ENCODE peak calls at places on chromosomes 6 and 20, in nine cellular contexts. J is fibroblast of the aortic adventitia; D is GM23338; C is WTC11; M is ovary; H is ecto neural progenitor cell; E is HEK293T; Y is activated CD4-positive, alpha-beta T cell treated with anti-CD3 and anti-CD28 coated beads, Interleukin-2, amount 50 U/mL, for 1 hour; W is upper lobe of left lung. X is an unnamed sample.

GRCh38 chr6:138500867-138501446 is 1.7 kb upstream of the NHSL1 start:
- DNase-seq in H (no peak), D (no peak), Y (no peak), J (no peak), E (no peak), W (no peak), M (no peak), C (no peak), X (no peak)

GRCh38 chr6:163915131-163915530 is 500.6 kb downstream of the QKI start:
- DNase-seq in Y (no peak), E (no peak), D (no peak), H (no peak), M (no peak), C (no peak), J (no peak), W (no peak), X (no peak)

GRCh38 chr6:22320750-22321149 is 23.9 kb upstream of the PRL start:
- DNase-seq in C (no peak), D (no peak), M (no peak), Y (no peak), W (no peak), J (peak; percentile 78), H (no peak), E (no peak), X (peak; percentile 56)

GRCh38 chr6:91412532-91412931 is 825.7 kb upstream of the MAP3K7 start:
- DNase-seq in J (no peak), W (no peak), D (no peak), Y (no peak), M (no peak), H (no peak), C (no peak), E (no peak), X (no peak)

GRCh38 chr6:170178561-170179477 is 112.1 kb downstream of the DLL1 start:
- DNase-seq in H (peak; percentile 45), M (no peak), D (peak; percentile 19), E (no peak), Y (no peak), W (peak; percentile 58), J (peak; percentile 69), C (no peak), X (no peak)

GRCh38 chr6:55713411-55713810 is 134.4 kb upstream of the HMGCLL1 start:
- DNase-seq in D (no peak), J (peak; percentile 48), H (no peak), W (no peak), M (no peak), C (no peak), Y (no peak), E (no peak), X (no peak)

GRCh38 chr6:155041781-155042279 is 46.7 kb downstream of the TIAM2 start:
- DNase-seq in J (peak; percentile 12), W (no peak), C (no peak), H (no peak), D (no peak), E (no peak), M (peak; percentile 15), Y (no peak), X (no peak)

GRCh38 chr20:10924628-10925266 is 250.9 kb upstream of the JAG1 start:
- DNase-seq in Y (no peak), M (no peak), H (no peak), E (no peak), J (peak; percentile 81), D (no peak), W (no peak), C (no peak), X (peak; percentile 39)

GRCh38 chr6:44855562-44856494 is 468.3 kb downstream of the CDC5L start:
- DNase-seq in W (no peak), Y (no peak), J (peak; percentile 74), D (no peak), H (no peak), C (no peak), M (no peak), E (no peak), X (no peak)

GRCh38 chr20:20207291-20207690 is 155.0 kb downstream of the CFAP61 start:
- DNase-seq in W (no peak), H (no peak), J (no peak), D (peak; percentile 49), Y (no peak), M (no peak), E (no peak), C (peak; percentile 35), X (no peak)

GRCh38 chr6:24332306-24332705 is 25.6 kb downstream of the DCDC2 start:
- DNase-seq in C (no peak), D (no peak), M (no peak), J (no peak), W (no peak), E (no peak), Y (no peak), H (no peak), X (peak; percentile 35)

GRCh38 chr6:145561095-145561820 is 174.1 kb downstream of the EPM2A start:
- DNase-seq in D (no peak), M (no peak), Y (no peak), H (no peak), J (no peak), E (no peak), W (no peak), C (no peak), X (no peak)

GRCh38 chr6:159151266-159151855 is 17.8 kb upstream of the FNDC1 start:
- DNase-seq in M (no peak), E (peak; percentile 71), H (no peak), D (peak; percentile 54), W (no peak), C (peak; percentile 48), J (peak; percentile 66), Y (peak; percentile 37), X (peak; percentile 26)

GRCh38 chr20:50551288-50551687 is 41.1 kb downstream of the PTPN1 start:
- DNase-seq in C (no peak), M (no peak), E (no peak), Y (no peak), H (no peak), W (no peak), D (no peak), J (no peak), X (no peak)

GRCh38 chr6:72738091-72738490 is 116.2 kb downstream of the KCNQ5 start:
- DNase-seq in D (no peak), Y (no peak), E (no peak), C (no peak), J (no peak), W (no peak), M (no peak), H (no peak), X (no peak)

GRCh38 chr6:156774872-156775405 is 2.2 kb upstream of the ARID1B start:
- DNase-seq in C (no peak), H (no peak), M (no peak), W (no peak), D (peak; percentile 70), Y (no peak), J (peak; percentile 35), E (no peak), X (no peak)

GRCh38 chr6:147806697-147807096 is 298.2 kb downstream of the SAMD5 start:
- DNase-seq in W (no peak), M (no peak), D (no peak), E (no peak), C (no peak), J (no peak), H (no peak), Y (no peak), X (no peak)

GRCh38 chr6:41965429-41966213 is 24.0 kb upstream of the CCND3 start:
- DNase-seq in C (peak; percentile 80), E (no peak), Y (no peak), J (no peak), W (no peak), M (no peak), H (peak; percentile 80), D (peak; percentile 99), X (no peak)

GRCh38 chr6:113856571-113857564 is at the start of gene MARCKS:
- DNase-seq in D (peak; percentile 94), Y (no peak), H (peak; percentile 89), M (peak; percentile 77), C (peak; percentile 78), E (peak; percentile 80), W (peak; percentile 94), J (peak; percentile 90), X (peak; percentile 71)

GRCh38 chr20:50575869-50576720 is 65.9 kb downstream of the PTPN1 start:
- DNase-seq in Y (peak; percentile 66), D (peak; percentile 80), W (peak; percentile 81), M (peak; percentile 70), C (peak; percentile 74), H (peak; percentile 68), J (peak; percentile 59), E (peak; percentile 58), X (peak; percentile 91)

GRCh38 chr6:141321486-141322347 is 811.0 kb upstream of the GJE1 start:
- DNase-seq in Y (no peak), H (no peak), M (no peak), J (peak; percentile 93), D (no peak), C (no peak), W (no peak), E (no peak), X (no peak)

GRCh38 chr6:15872252-15873103 is 209.7 kb upstream of the DTNBP1 start:
- DNase-seq in Y (no peak), D (no peak), W (no peak), H (no peak), J (no peak), M (no peak), E (no peak), C (no peak), X (no peak)

GRCh38 chr6:11160199-11160598 is 48.7 kb upstream of the ERVFRD-1 start:
- DNase-seq in M (no peak), C (no peak), Y (no peak), D (no peak), H (no peak), W (no peak), J (no peak), E (no peak), X (no peak)

GRCh38 chr20:35564905-35565304 is 23.0 kb downstream of the ERGIC3 start:
- DNase-seq in J (no peak), Y (no peak), H (no peak), D (no peak), C (no peak), M (no peak), W (peak; percentile 60), E (no peak), X (no peak)

GRCh38 chr6:105759946-105760345 is 326.2 kb upstream of the PRDM1 start:
- DNase-seq in Y (no peak), H (no peak), W (no peak), M (no peak), D (no peak), E (no peak), J (peak; percentile 74), C (no peak), X (no peak)

GRCh38 chr20:55067158-55067825 is 591.9 kb downstream of the DOK5 start:
- DNase-seq in H (no peak), J (no peak), Y (no peak), E (no peak), C (no peak), W (no peak), D (no peak), M (no peak), X (no peak)

GRCh38 chr20:20709858-20710257 is 2.6 kb downstream of the RALGAPA2 start:
- DNase-seq in H (no peak), Y (no peak), D (no peak), E (no peak), M (no peak), W (no peak), J (no peak), C (no peak), X (no peak)

GRCh38 chr6:42889815-42890214 is 10.4 kb downstream of the RPL7L1 start:
- DNase-seq in J (no peak), C (no peak), W (no peak), M (no peak), H (no peak), E (no peak), Y (no peak), D (peak; percentile 41), X (no peak)

GRCh38 chr6:29376003-29376402 is 912 bp upstream of the OR12D3 start:
- DNase-seq in M (no peak), E (no peak), H (no peak), Y (no peak), C (no peak), J (no peak), D (peak; percentile 47), W (no peak), X (peak; percentile 13)

GRCh38 chr6:109166643-109167042 is 71.3 kb downstream of the CEP57L1 start:
- DNase-seq in Y (no peak), D (no peak), C (no peak), W (no peak), E (no peak), J (no peak), M (no peak), H (no peak), X (no peak)

GRCh38 chr20:41888434-41888833 is 270.3 kb upstream of the CHD6 start:
- DNase-seq in W (peak; percentile 52), M (no peak), E (no peak), J (no peak), Y (no peak), C (no peak), D (no peak), H (no peak), X (no peak)